ENCODE peak calls at places on chromosomes 7 and 10, in eight cellular contexts. O, N, D, R, M, Z, Y and V are unnamed samples.

GRCh38 chr10:35027567-35027966 is 62.6 kb downstream of the CUL2 start:
- DNase-seq in O (no peak), N (no peak), D (peak), R (no peak), M (no peak), Z (peak), Y (no peak), V (no peak)

GRCh38 chr10:968546-969199 is 19.6 kb upstream of the GTPBP4 start:
- DNase-seq in O (no peak), N (no peak), D (no peak), R (no peak), M (no peak), Z (no peak), Y (no peak), V (no peak)

GRCh38 chr10:104081998-104082397 is 3.7 kb downstream of the COL17A1 start:
- DNase-seq in O (no peak), N (no peak), D (no peak), R (no peak), M (no peak), Z (no peak), Y (no peak), V (no peak)

GRCh38 chr7:130441408-130441854 is 615 bp upstream of the CEP41 start:
- DNase-seq in O (peak), N (no peak), D (peak), R (no peak), M (no peak), Z (peak), Y (no peak), V (no peak)

GRCh38 chr7:132740176-132740575 is 163.9 kb upstream of the PLXNA4 start:
- DNase-seq in O (no peak), N (no peak), D (no peak), R (no peak), M (no peak), Z (no peak), Y (no peak), V (no peak)

GRCh38 chr7:47670738-47671137 is 88.8 kb upstream of the TNS3 start:
- DNase-seq in O (no peak), N (no peak), D (no peak), R (no peak), M (peak), Z (no peak), Y (no peak), V (no peak)

GRCh38 chr10:12512292-12513002 is 163.1 kb downstream of the CAMK1D start:
- DNase-seq in O (no peak), N (no peak), D (peak), R (no peak), M (no peak), Z (no peak), Y (no peak), V (no peak)

GRCh38 chr10:34766811-34767516 is 48.1 kb downstream of the PARD3 start:
- DNase-seq in O (no peak), N (no peak), D (no peak), R (no peak), M (no peak), Z (no peak), Y (no peak), V (no peak)

GRCh38 chr7:36487756-36488336 is 98.2 kb downstream of the ANLN start:
- DNase-seq in O (no peak), N (peak), D (peak), R (no peak), M (no peak), Z (peak), Y (no peak), V (peak)

GRCh38 chr7:91005861-91006260 is 258.4 kb upstream of the FZD1 start:
- DNase-seq in O (no peak), N (no peak), D (no peak), R (no peak), M (no peak), Z (no peak), Y (no peak), V (no peak)

GRCh38 chr7:55977831-55978230 is 13.4 kb downstream of the NIPSNAP2 start:
- DNase-seq in O (no peak), N (no peak), D (peak), R (no peak), M (no peak), Z (no peak), Y (no peak), V (no peak)

GRCh38 chr10:66838656-66839055 is 87.2 kb upstream of the LRRTM3 start:
- DNase-seq in O (no peak), N (no peak), D (no peak), R (no peak), M (no peak), Z (no peak), Y (no peak), V (no peak)

GRCh38 chr10:127907411-127908105 is 655 bp downstream of the PTPRE start:
- DNase-seq in O (no peak), N (no peak), D (peak), R (peak), M (peak), Z (peak), Y (peak), V (no peak)

GRCh38 chr7:23698822-23699221 is 11.2 kb upstream of the STK31 start:
- DNase-seq in O (no peak), N (no peak), D (no peak), R (no peak), M (no peak), Z (no peak), Y (no peak), V (no peak)

GRCh38 chr7:123220396-123220795 is 20.6 kb upstream of the SLC13A1 start:
- DNase-seq in O (no peak), N (no peak), D (peak), R (no peak), M (no peak), Z (no peak), Y (no peak), V (no peak)

GRCh38 chr10:127935115-127935561 is 28.2 kb downstream of the PTPRE start:
- DNase-seq in O (no peak), N (no peak), D (no peak), R (no peak), M (no peak), Z (peak), Y (peak), V (no peak)

GRCh38 chr10:51097546-51097945 is 23.3 kb downstream of the PRKG1 start:
- DNase-seq in O (no peak), N (no peak), D (no peak), R (no peak), M (no peak), Z (no peak), Y (no peak), V (no peak)

GRCh38 chr7:80307251-80307856 is 172.7 kb downstream of the GNAI1 start:
- DNase-seq in O (no peak), N (no peak), D (peak), R (no peak), M (no peak), Z (no peak), Y (no peak), V (no peak)

GRCh38 chr7:114820993-114821945 is 100.6 kb upstream of the MDFIC start:
- DNase-seq in O (no peak), N (no peak), D (no peak), R (no peak), M (no peak), Z (no peak), Y (no peak), V (no peak)

GRCh38 chr7:36226151-36226550 is 73.1 kb downstream of the EEPD1 start:
- DNase-seq in O (no peak), N (no peak), D (no peak), R (no peak), M (no peak), Z (no peak), Y (no peak), V (no peak)

GRCh38 chr7:112162161-112163020 is 43.8 kb downstream of the DOCK4 start:
- DNase-seq in O (peak), N (no peak), D (peak), R (peak), M (no peak), Z (peak), Y (peak), V (no peak)

GRCh38 chr10:97466755-97467154 is 20.8 kb downstream of the ZDHHC16 start:
- DNase-seq in O (no peak), N (no peak), D (peak), R (no peak), M (no peak), Z (no peak), Y (no peak), V (no peak)

GRCh38 chr10:50896721-50897120 is 11.3 kb upstream of the A1CF start:
- DNase-seq in O (no peak), N (no peak), D (no peak), R (no peak), M (no peak), Z (no peak), Y (no peak), V (no peak)

GRCh38 chr7:5755704-5756131 is 25.7 kb downstream of the RNF216 start:
- DNase-seq in O (no peak), N (no peak), D (peak), R (no peak), M (no peak), Z (peak), Y (no peak), V (no peak)

GRCh38 chr7:69739182-69739581 is 140.9 kb downstream of the AUTS2 start:
- DNase-seq in O (no peak), N (no peak), D (no peak), R (no peak), M (no peak), Z (no peak), Y (no peak), V (peak)

GRCh38 chr7:2014391-2015241 is 218.1 kb downstream of the MAD1L1 start:
- DNase-seq in O (no peak), N (no peak), D (no peak), R (peak), M (peak), Z (no peak), Y (peak), V (no peak)

GRCh38 chr10:127911867-127912257 is 5.0 kb downstream of the PTPRE start:
- DNase-seq in O (no peak), N (no peak), D (no peak), R (no peak), M (no peak), Z (no peak), Y (no peak), V (no peak)

GRCh38 chr7:142010952-142011548 is 15.4 kb downstream of the MGAM start:
- DNase-seq in O (no peak), N (no peak), D (no peak), R (no peak), M (no peak), Z (no peak), Y (no peak), V (no peak)

GRCh38 chr7:107070710-107071109 is 26.2 kb downstream of the PRKAR2B start:
- DNase-seq in O (no peak), N (no peak), D (no peak), R (no peak), M (no peak), Z (no peak), Y (no peak), V (no peak)

GRCh38 chr10:35089641-35090161 is 440 bp downstream of the CUL2 start:
- DNase-seq in O (no peak), N (no peak), D (peak), R (no peak), M (no peak), Z (peak), Y (no peak), V (peak)

GRCh38 chr7:101218236-101219130 is 518 bp downstream of the ZNHIT1 start:
- DNase-seq in O (no peak), N (no peak), D (peak), R (no peak), M (no peak), Z (no peak), Y (no peak), V (no peak)

GRCh38 chr10:62063795-62064472 is 162.4 kb downstream of the ARID5B start:
- DNase-seq in O (no peak), N (no peak), D (peak), R (no peak), M (no peak), Z (no peak), Y (no peak), V (no peak)

GRCh38 chr7:151934584-151934983 is 21.7 kb upstream of the GALNTL5 start:
- DNase-seq in O (no peak), N (no peak), D (no peak), R (no peak), M (no peak), Z (no peak), Y (no peak), V (no peak)

GRCh38 chr10:129971381-129972144 is 7.5 kb upstream of the EBF3 start:
- DNase-seq in O (no peak), N (no peak), D (peak), R (peak), M (peak), Z (peak), Y (peak), V (no peak)

GRCh38 chr7:26696978-26697377 is 167.4 kb downstream of the SKAP2 start:
- DNase-seq in O (no peak), N (no peak), D (no peak), R (no peak), M (no peak), Z (no peak), Y (no peak), V (no peak)

GRCh38 chr10:81116201-81116600 is 578.5 kb downstream of the SH2D4B start:
- DNase-seq in O (no peak), N (no peak), D (no peak), R (no peak), M (no peak), Z (no peak), Y (no peak), V (no peak)

GRCh38 chr7:55441668-55442305 is 76.7 kb downstream of the LANCL2 start:
- DNase-seq in O (no peak), N (no peak), D (peak), R (no peak), M (no peak), Z (no peak), Y (no peak), V (no peak)

GRCh38 chr7:149310113-149310836 is 48.3 kb downstream of the ZNF783 start:
- DNase-seq in O (peak), N (no peak), D (peak), R (no peak), M (no peak), Z (peak), Y (no peak), V (no peak)

GRCh38 chr7:151336027-151336720 is 5.4 kb upstream of the NUB1 start:
- DNase-seq in O (no peak), N (no peak), D (no peak), R (no peak), M (no peak), Z (no peak), Y (no peak), V (no peak)

GRCh38 chr7:28958235-28958945 is at the start of gene TRIL:
- DNase-seq in O (no peak), N (no peak), D (peak), R (peak), M (peak), Z (no peak), Y (peak), V (no peak)

DNA sequence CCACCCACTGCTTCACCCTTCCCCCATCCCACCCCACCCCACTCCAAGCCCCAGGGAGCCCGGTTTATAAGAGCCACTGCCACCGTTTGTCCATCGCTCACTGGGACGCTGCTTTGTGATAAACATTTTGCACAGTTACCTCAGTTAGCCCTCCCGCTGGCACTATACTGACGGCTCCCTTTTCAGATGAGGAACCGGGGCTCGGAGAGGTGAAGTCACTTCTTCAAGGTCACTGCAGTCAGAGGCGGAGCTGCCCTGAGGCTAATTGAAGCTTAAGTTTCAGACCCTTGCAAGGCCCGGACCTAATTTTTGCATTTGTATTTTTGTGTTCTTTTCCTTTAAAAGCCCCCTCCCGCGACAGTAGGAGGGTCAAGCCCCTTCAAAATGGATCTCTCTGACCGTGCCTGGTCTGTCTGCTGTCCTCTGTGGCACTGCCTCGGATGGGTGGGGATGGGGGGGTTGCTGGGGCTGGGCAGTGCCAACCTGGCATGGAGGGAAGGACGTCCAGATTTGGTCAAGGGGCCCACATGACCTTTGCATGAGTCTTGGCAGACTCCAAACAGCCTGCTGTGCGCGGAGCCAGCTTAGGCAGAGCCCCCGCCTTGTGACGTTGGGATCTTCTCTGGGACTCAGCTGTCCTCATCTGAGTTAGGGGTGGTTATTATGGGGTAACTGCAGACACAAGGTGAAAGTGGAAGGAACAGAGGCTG is 17.7 kb upstream of the NODAL start:
- DNase-seq in O (no peak), N (no peak), D (no peak), R (no peak), M (no peak), Z (peak), Y (no peak), V (no peak)
- H3K4me3 ChIP-seq in O (peak), N (no peak), D (no peak), R (no peak), M (no peak), Z (no peak), Y (peak), V (no peak)

GRCh38 chr10:70916241-70916640 is 27.9 kb upstream of the PCBD1 start:
- DNase-seq in O (no peak), N (no peak), D (no peak), R (peak), M (no peak), Z (no peak), Y (peak), V (no peak)
- H3K4me3 ChIP-seq in O (no peak), N (no peak), D (no peak), R (no peak), M (no peak), Z (no peak), Y (no peak), V (no peak)

GRCh38 chr10:92696606-92697383 is 7.0 kb downstream of the HHEX start:
- DNase-seq in O (peak), N (no peak), D (no peak), R (no peak), M (no peak), Z (no peak), Y (no peak), V (no peak)

GRCh38 chr10:92697663-92698511 is 8.1 kb downstream of the HHEX start:
- DNase-seq in O (no peak), N (no peak), D (no peak), R (no peak), M (no peak), Z (peak), Y (no peak), V (no peak)

GRCh38 chr10:92693534-92693893 is 3.8 kb downstream of the HHEX start:
- DNase-seq in O (no peak), N (no peak), D (no peak), R (no peak), M (no peak), Z (no peak), Y (no peak), V (no peak)

GRCh38 chr10:92692697-92693533 is 3.2 kb downstream of the HHEX start:
- DNase-seq in O (no peak), N (no peak), D (no peak), R (no peak), M (no peak), Z (no peak), Y (no peak), V (no peak)

DNA sequence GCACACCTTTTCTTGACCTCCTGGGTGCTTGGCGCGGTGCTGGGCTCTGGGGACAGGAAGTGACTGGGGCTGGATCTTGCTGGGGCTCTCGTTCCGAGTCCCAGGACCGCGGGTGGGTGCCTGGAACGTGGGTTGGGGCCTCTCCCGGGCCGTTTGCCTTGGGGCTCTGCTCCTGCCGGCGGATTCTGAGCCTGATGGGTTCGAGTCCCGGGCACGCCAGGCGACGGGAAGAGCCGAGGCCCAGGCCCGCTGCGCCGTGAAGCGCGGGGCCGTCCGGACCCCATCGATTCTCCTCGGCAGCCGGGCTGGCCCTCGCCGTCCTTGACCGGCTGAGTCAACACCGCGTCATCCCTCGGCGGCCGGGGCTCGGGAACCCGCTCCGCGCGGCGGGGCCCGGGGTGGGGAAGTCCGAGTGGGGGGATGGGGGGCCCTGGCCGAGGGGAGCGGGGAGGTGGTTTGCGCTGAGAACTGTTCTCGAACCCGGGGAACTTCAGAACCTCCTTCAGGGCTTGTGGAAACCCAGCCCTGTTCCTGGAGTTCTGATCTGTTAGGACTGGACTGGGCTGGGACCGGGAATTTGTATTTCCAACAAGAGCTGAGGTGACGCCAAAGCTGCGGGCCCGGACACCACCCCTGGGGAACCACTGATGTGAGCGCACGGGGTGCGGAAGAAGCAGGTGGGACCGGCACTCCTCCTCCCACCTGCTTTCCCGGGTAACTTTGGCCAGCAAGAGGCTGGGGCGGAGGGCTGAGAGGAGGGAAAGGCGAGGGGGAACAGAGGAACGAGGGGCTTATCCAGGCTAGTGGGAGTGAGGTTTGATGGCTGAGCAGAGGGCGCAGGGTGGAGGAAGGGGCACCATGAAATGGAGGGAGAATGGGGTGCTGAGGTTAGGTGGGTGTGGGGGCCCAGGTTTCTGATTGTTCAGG is 6.2 kb downstream of the HHEX start:
- DNase-seq in O (peak), N (no peak), D (peak), R (no peak), M (peak), Z (no peak), Y (no peak), V (no peak)
- H3K4me3 ChIP-seq in O (peak), N (no peak), D (peak), R (no peak), M (no peak), Z (no peak), Y (peak), V (no peak)

GRCh38 chr7:158328376-158329013 is 259.1 kb downstream of the PTPRN2 start:
- DNase-seq in O (no peak), N (no peak), D (no peak), R (no peak), M (peak), Z (no peak), Y (no peak), V (no peak)
- H3K4me3 ChIP-seq in O (no peak), N (no peak), D (no peak), R (no peak), M (no peak), Z (no peak), Y (no peak), V (no peak)

GRCh38 chr10:3651969-3652653 is 132.9 kb downstream of the KLF6 start:
- DNase-seq in O (no peak), N (no peak), D (no peak), R (no peak), M (no peak), Z (no peak), Y (no peak), V (no peak)

GRCh38 chr10:3656214-3656613 is 128.8 kb downstream of the KLF6 start:
- DNase-seq in O (no peak), N (no peak), D (no peak), R (no peak), M (no peak), Z (no peak), Y (no peak), V (no peak)

GRCh38 chr10:3654496-3654895 is 130.5 kb downstream of the KLF6 start:
- DNase-seq in O (no peak), N (no peak), D (no peak), R (no peak), M (no peak), Z (no peak), Y (no peak), V (no peak)

GRCh38 chr10:3655528-3655927 is 129.5 kb downstream of the KLF6 start:
- DNase-seq in O (no peak), N (no peak), D (no peak), R (no peak), M (no peak), Z (no peak), Y (no peak), V (peak)

GRCh38 chr10:3652886-3653285 is 132.1 kb downstream of the KLF6 start:
- DNase-seq in O (no peak), N (no peak), D (no peak), R (no peak), M (no peak), Z (no peak), Y (no peak), V (peak)
- H3K4me3 ChIP-seq in O (no peak), N (peak), D (no peak), R (peak), M (peak), Z (no peak), Y (peak), V (peak)